ENCODE peak calls at places on chromosomes 6 and 20, in seven cellular contexts. A is IMR-90, L is NB4, S is left ventricle myocardium inferior, C is HFF-Myc, R is psoas muscle, B is tibial artery. Y is an unnamed sample.
A peak's percentile ranks its signal among the peaks of the same experiment; 100 is the strongest.

GRCh38 chr6:80540700-80541099 is 434.2 kb downstream of the BCKDHB start:
- DNase-seq in S (no peak), L (no peak), B (no peak), R (no peak), C (no peak), A (peak; percentile 13), Y (no peak)

GRCh38 chr6:135419162-135419561 is 78.4 kb downstream of the AHI1 start:
- DNase-seq in R (no peak), A (peak; percentile 91), L (no peak), B (no peak), S (no peak), C (peak; percentile 42), Y (no peak)

GRCh38 chr20:20573797-20574196 is 138.6 kb downstream of the RALGAPA2 start:
- DNase-seq in R (no peak), B (no peak), S (no peak), C (no peak), L (no peak), A (no peak), Y (peak; percentile 70)

GRCh38 chr6:100485268-100485667 is 20.5 kb upstream of the SIM1 start:
- DNase-seq in S (no peak), C (no peak), L (no peak), B (no peak), R (no peak), A (no peak), Y (no peak)

GRCh38 chr6:74534485-74535211 is 671.2 kb downstream of the COL12A1 start:
- DNase-seq in L (no peak), C (peak; percentile 48), B (no peak), A (peak; percentile 86), R (no peak), S (no peak), Y (no peak)

GRCh38 chr6:33672808-33673207 is 38.7 kb downstream of the UQCC2 start:
- DNase-seq in B (peak; percentile 96), A (peak; percentile 95), S (peak; percentile 91), L (peak; percentile 90), R (peak; percentile 93), C (peak; percentile 88), Y (no peak)

GRCh38 chr6:40962241-40962640 is 76.8 kb downstream of the UNC5CL start:
- DNase-seq in R (no peak), C (peak; percentile 90), B (no peak), S (no peak), A (peak; percentile 95), L (peak; percentile 68), Y (no peak)

GRCh38 chr6:154969796-154970195 is 25.3 kb upstream of the TIAM2 start:
- DNase-seq in L (no peak), C (no peak), S (no peak), A (no peak), R (no peak), B (peak; percentile 28), Y (no peak)

GRCh38 chr6:140174509-140174908 is 800.1 kb upstream of the CITED2 start:
- DNase-seq in A (peak; percentile 98), S (no peak), C (peak; percentile 90), L (peak; percentile 55), B (no peak), R (no peak), Y (no peak)

GRCh38 chr6:27297857-27298730 is 14.0 kb downstream of the POM121L2 start:
- DNase-seq in B (no peak), S (no peak), A (peak; percentile 51), R (no peak), C (peak; percentile 53), L (peak; percentile 58), Y (no peak)

DNA sequence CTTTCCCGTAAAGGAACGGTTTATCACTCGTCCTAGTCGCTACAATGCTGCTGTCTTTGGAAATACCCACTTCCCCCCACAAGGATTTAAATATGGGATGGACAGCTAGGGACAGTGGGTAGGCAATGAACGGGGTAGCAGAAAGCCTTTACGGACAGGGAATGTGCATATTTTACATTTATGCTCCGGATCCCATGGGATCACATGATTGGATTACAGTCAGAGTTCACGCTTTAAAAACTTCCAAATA is 1.2 kb downstream of the HIVEP1 start:
- DNase-seq in A (no peak), B (no peak), S (no peak), C (no peak), L (no peak), R (no peak), Y (no peak)
- TF ChIP-seq CTCF in A (no peak), B (no peak), S (no peak), C (no peak), L (no peak), R (no peak), Y (no peak)

GRCh38 chr6:46921731-46922130 is at the start of gene ADGRF5:
- DNase-seq in S (peak; percentile 32), B (no peak), A (no peak), C (no peak), L (no peak), R (no peak), Y (no peak)
- H3K4me3 ChIP-seq in S (peak within 1 kb of the TSS; percentile 61), B (no peak within 1 kb of the TSS), A (no peak within 1 kb of the TSS), C (no peak within 1 kb of the TSS), L (no peak within 1 kb of the TSS), R (peak within 1 kb of the TSS; percentile 58), Y (no peak within 1 kb of the TSS)

GRCh38 chr6:105790635-105791034 is 295.5 kb upstream of the PRDM1 start:
- DNase-seq in S (no peak), A (no peak), L (no peak), C (no peak), B (no peak), R (no peak), Y (no peak)
- TF ChIP-seq CTCF in S (no peak), A (peak; percentile 7), L (no peak), C (no peak), B (no peak), R (no peak), Y (no peak)

GRCh38 chr6:56899753-56900152 is 55.2 kb upstream of the BEND6 start:
- DNase-seq in A (no peak), S (no peak), C (no peak), L (no peak), B (no peak), R (no peak), Y (no peak)

GRCh38 chr6:56899311-56899710 is 55.6 kb upstream of the BEND6 start:
- DNase-seq in L (no peak), B (no peak), R (no peak), C (no peak), S (no peak), A (peak; percentile 72), Y (peak; percentile 71)

GRCh38 chr6:56900784-56901183 is 54.1 kb upstream of the BEND6 start:
- DNase-seq in R (no peak), C (no peak), B (no peak), S (no peak), A (no peak), L (no peak), Y (no peak)

GRCh38 chr6:56902551-56903464 is 52.1 kb upstream of the BEND6 start:
- DNase-seq in S (no peak), R (no peak), L (peak; percentile 59), B (no peak), A (peak; percentile 76), C (no peak), Y (no peak)

DNA sequence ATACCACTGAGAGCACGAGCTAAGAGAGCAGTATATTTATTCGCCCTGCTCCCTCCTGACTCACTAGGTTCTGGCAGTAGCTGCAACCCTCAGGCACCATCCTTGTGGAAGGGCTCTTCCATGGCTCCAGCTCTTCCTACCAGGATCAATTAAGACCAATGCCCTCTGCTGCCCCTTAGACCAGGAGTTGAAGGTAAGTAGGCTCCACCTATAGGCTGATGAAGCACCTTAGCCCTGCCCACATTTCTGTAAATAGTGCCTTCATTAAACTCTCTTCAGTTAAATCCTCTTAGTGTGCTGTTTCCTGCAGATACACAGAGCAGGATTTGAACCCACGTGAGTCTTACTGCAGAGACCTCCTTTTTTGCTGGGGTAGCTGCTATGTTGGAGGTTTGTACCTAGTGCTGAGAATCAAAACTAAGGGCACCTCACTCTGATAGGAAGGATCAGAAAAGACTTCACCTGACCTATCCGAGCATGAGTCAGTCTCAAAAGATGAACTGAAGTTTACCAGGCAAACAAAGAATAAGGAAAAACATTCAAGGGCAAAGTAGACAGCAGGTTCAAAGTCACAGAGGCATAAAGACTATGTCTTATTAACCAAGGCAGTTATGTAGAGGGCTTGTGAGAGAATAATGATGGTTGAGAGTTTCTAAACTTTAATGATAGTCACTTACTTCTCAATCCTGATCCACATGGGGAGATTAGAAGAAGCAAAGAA is 57.0 kb upstream of the BEND6 start:
- DNase-seq in A (no peak), B (no peak), R (no peak), S (no peak), L (no peak), C (no peak), Y (no peak)
- H3K4me3 ChIP-seq in A (no peak overlapping the region), B (no peak overlapping the region), R (no peak overlapping the region), S (no peak overlapping the region), L (no peak overlapping the region), C (no peak overlapping the region), Y (no peak overlapping the region)

GRCh38 chr6:145241039-145241438 is 494.3 kb downstream of the EPM2A start:
- DNase-seq in R (no peak), A (peak; percentile 88), B (no peak), L (no peak), S (no peak), C (no peak), Y (peak; percentile 36)

GRCh38 chr6:145247677-145248419 is 487.5 kb downstream of the EPM2A start:
- DNase-seq in R (no peak), C (peak; percentile 58), S (no peak), B (no peak), L (peak; percentile 45), A (peak; percentile 98), Y (no peak)

GRCh38 chr6:145244712-145245111 is 490.6 kb downstream of the EPM2A start:
- DNase-seq in R (no peak), B (no peak), A (no peak), L (no peak), C (no peak), S (no peak), Y (no peak)

GRCh38 chr6:145250436-145250835 is 484.9 kb downstream of the EPM2A start:
- DNase-seq in C (no peak), A (no peak), L (no peak), R (no peak), B (no peak), S (no peak), Y (no peak)

GRCh38 chr6:145245119-145245518 is 490.2 kb downstream of the EPM2A start:
- DNase-seq in C (no peak), L (no peak), S (no peak), B (no peak), R (no peak), A (peak; percentile 26), Y (no peak)
- TF ChIP-seq CTCF in C (no peak), L (no peak), S (no peak), B (no peak), R (no peak), A (no peak), Y (no peak)

DNA sequence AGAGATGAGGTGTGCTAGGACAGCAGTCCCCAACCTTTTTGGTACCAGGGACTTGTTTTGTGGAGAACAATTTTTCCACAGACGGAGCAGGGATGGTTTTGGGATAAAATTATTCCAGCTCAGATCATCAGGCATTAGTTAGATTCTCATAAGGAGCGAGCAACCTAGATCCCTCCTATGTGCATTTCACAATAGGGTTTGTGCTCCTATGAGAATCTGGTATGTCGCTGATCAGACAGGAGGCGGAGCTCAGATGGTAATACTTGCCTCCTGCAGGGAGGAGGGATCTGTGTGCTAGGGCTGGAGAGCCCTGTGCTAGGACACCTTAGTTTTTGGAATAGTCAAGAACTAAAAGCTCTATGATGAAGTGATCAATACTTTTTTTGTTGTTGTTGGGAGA is 2.5 kb downstream of the SMIM13 start:
- DNase-seq in B (no peak), L (peak; percentile 81), A (peak; percentile 80), R (no peak), S (no peak), C (no peak), Y (peak; percentile 52)
- H3K4me3 ChIP-seq in B (no peak overlapping the region), L (peak overlapping the region; percentile 99), A (no peak overlapping the region), R (no peak overlapping the region), S (no peak overlapping the region), C (peak overlapping the region; percentile 80), Y (peak overlapping the region; percentile 25)